ENCODE peak calls at places on chromosomes 16 and 17, in six cellular contexts. Y, W, R, S, F and N are unnamed samples.

GRCh38 chr17:1365445-1366039 is 34.5 kb downstream of the YWHAE start:
- DNase-seq in S (peak; percentile 87), F (peak; percentile 82), W (peak; percentile 81), R (peak; percentile 80), Y (peak; percentile 89), N (peak; percentile 33)

GRCh38 chr17:80442764-80443163 is 27.8 kb downstream of the ENDOV start:
- DNase-seq in W (no peak), R (no peak), Y (no peak), S (no peak), F (no peak), N (no peak)

GRCh38 chr16:1342526-1343427 is 8.9 kb downstream of the TSR3 start:
- DNase-seq in W (peak; percentile 82), Y (peak; percentile 86), F (peak; percentile 100), R (peak; percentile 96), S (peak; percentile 69), N (peak; percentile 97)

GRCh38 chr17:32940706-32941390 is 12.9 kb downstream of the TMEM98 start:
- DNase-seq in R (no peak), W (no peak), F (no peak), S (no peak), Y (no peak), N (no peak)

GRCh38 chr17:68248886-68249872 is 1.3 kb downstream of the AMZ2 start:
- DNase-seq in S (no peak), F (no peak), Y (peak; percentile 45), W (no peak), R (peak; percentile 52), N (no peak)

GRCh38 chr16:1075546-1075945 is 3.0 kb downstream of the SSTR5 start:
- DNase-seq in W (no peak), Y (no peak), R (no peak), S (no peak), F (no peak), N (no peak)

GRCh38 chr16:1019234-1019933 is 37.8 kb downstream of the SOX8 start:
- DNase-seq in F (no peak), S (no peak), W (peak; percentile 4), R (no peak), Y (peak; percentile 92), N (peak; percentile 78)

GRCh38 chr16:30112197-30113030 is 923 bp downstream of the GDPD3 start:
- DNase-seq in Y (peak; percentile 69), S (peak; percentile 58), F (peak; percentile 84), W (peak; percentile 42), R (no peak), N (peak; percentile 64)

GRCh38 chr17:37708616-37709212 is 36.1 kb downstream of the HNF1B start:
- DNase-seq in Y (peak; percentile 47), W (peak; percentile 53), F (peak; percentile 72), R (no peak), S (no peak), N (peak; percentile 19)

GRCh38 chr16:88553739-88554138 is 16.5 kb upstream of the ZC3H18 start:
- DNase-seq in F (no peak), Y (no peak), W (no peak), R (no peak), S (no peak), N (no peak)

GRCh38 chr16:66746048-66746447 is 5.4 kb downstream of the DYNC1LI2 start:
- DNase-seq in Y (no peak), S (no peak), W (no peak), R (no peak), F (no peak), N (no peak)

GRCh38 chr16:27805828-27806351 is 255.9 kb downstream of the KATNIP start:
- DNase-seq in S (no peak), Y (no peak), R (no peak), F (no peak), W (no peak), N (no peak)

DNA sequence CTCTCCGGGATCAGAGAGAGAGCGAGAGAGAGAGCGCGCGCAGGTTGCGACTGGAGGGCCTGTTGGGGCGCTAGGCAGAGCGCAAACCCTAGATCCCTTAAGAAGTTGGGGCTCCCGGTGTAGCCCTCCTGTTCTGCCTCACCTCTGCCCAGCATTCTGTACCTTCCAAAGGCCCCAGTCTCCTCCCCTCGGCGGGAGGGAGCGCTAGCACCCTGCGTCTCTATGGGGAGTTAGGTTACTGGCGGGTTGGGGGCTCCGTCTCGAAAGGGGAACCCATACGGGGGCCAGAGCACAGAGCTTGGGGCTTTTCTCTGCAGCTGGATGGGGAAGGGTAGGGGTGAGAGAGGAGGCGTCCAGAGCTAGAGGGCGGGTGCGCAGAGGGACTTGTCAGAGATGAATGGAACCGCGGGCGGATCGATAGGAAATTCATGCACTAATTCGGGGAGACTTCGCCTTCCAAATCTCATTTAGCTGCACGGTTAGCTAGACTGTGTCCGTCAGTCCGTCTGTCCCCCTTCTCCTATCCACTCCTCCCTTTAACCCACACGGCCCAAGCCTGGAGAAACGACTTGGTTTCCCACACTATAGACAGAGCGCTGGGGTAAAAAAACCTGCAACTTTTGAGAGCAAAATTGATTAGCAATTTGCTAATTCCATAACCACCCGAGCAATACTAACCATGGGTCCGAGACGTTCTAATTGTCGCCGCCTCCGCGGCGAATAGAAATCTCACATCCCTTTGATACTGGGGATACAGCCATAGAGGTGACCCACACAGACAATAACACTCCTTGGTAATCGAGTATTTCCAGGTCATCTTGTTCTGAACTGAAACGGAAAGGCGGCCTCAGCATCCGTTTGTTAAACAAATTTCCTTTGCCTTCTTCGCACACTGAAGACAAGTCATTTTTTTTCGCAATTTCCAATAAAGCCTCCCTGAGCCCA is 738 bp upstream of the HOXB4 start:
- DNase-seq in R (no peak), Y (peak; percentile 44), W (peak; percentile 63), S (peak; percentile 74), F (no peak), N (no peak)
- H3K4me3 ChIP-seq in R (peak overlapping the region; percentile 44), Y (peak overlapping the region; percentile 83), W (peak overlapping the region; percentile 60), S (peak overlapping the region; percentile 86), F (no peak overlapping the region), N (peak overlapping the region; percentile 61)

GRCh38 chr16:56936950-56937349 is 5.0 kb downstream of the HERPUD1 start:
- DNase-seq in W (no peak), F (no peak), S (no peak), Y (no peak), R (no peak), N (no peak)
- H3K4me3 ChIP-seq in W (no peak overlapping the region), F (no peak overlapping the region), S (no peak overlapping the region), Y (peak overlapping the region; percentile 98), R (no peak overlapping the region), N (no peak overlapping the region)

GRCh38 chr16:2690852-2691251 is 8.5 kb downstream of the KCTD5 start:
- DNase-seq in R (no peak), S (no peak), F (no peak), Y (no peak), W (no peak), N (no peak)

GRCh38 chr16:2689968-2690830 is 7.9 kb downstream of the KCTD5 start:
- DNase-seq in S (no peak), Y (no peak), F (no peak), R (no peak), W (no peak), N (peak; percentile 55)

GRCh38 chr16:2691491-2692248 is 9.3 kb downstream of the KCTD5 start:
- DNase-seq in W (no peak), F (no peak), S (no peak), Y (no peak), R (no peak), N (peak; percentile 72)

GRCh38 chr16:2686912-2687507 is 4.7 kb downstream of the KCTD5 start:
- DNase-seq in S (no peak), R (no peak), W (no peak), Y (no peak), F (no peak), N (no peak)

DNA sequence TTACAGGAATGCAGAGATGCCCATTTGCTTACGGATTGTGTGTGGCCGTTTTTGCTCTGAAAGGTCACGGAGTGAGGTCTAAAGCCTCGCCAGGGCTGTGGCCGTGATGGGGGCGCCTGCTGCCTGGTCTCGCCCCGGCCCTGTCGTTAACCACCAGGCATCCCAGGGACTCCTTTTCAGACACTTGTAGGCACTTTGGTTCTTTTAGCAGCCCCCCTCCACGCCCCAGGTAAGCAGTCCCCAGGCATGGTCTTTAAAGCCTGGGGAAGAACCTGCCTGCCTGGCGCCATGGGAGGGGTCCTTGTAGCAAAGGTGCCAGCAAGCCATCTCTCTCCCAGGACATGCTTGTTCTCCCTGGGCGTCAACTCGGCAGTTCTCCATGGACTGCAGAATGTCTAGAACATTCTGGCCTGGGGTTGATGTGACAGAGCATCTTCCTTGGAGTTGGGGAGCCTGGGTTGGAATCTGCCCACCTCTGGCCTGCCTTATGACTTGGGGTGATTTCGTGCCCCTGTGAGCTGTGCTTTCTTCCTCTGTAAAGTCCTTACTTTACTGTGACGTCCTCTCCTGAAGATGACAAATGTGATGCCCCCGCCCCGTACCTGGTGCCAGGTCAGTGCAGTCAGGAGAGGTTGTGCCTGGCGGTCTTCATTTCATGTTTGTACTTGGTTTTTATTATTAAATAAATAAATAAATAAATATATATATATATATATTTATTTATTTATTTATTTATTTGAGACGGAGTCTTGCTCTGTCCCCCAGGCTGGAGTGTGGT is 5.4 kb downstream of the KCTD5 start:
- DNase-seq in W (no peak), F (no peak), R (no peak), Y (no peak), S (no peak), N (no peak)
- H3K4me3 ChIP-seq in W (no peak overlapping the region), F (no peak overlapping the region), R (no peak overlapping the region), Y (no peak overlapping the region), S (no peak overlapping the region), N (no peak overlapping the region)

GRCh38 chr17:38898812-38899348 is 26.5 kb upstream of the LASP1NB start:
- DNase-seq in W (no peak), S (no peak), R (peak; percentile 79), Y (no peak), F (no peak), N (no peak)
- H3K4me3 ChIP-seq in W (no peak overlapping the region), S (no peak overlapping the region), R (peak overlapping the region; percentile 36), Y (no peak overlapping the region), F (no peak overlapping the region), N (no peak overlapping the region)